ENCODE peak calls at places on chromosome 15, in six cellular contexts. N, Z, B, J, U and H are unnamed samples.

GRCh38 chr15:64459382-64459781 is 996 bp upstream of the ZNF609 start:
- DNase-seq in N (no peak), U (no peak), Z (no peak), B (no peak), J (no peak), H (no peak)

GRCh38 chr15:69074011-69074842 is 59.7 kb downstream of the NOX5 start:
- DNase-seq in B (peak), N (peak), J (peak), Z (peak), U (peak), H (peak)

GRCh38 chr15:45242289-45242688 is 9.7 kb upstream of the SLC28A2 start:
- DNase-seq in B (peak), Z (peak), U (no peak), N (no peak), J (peak), H (no peak)

GRCh38 chr15:52331490-52332240 is 36.1 kb upstream of the MYO5C start:
- DNase-seq in B (peak), Z (peak), U (peak), J (no peak), N (no peak), H (peak)

GRCh38 chr15:69118089-69118488 is 42.3 kb upstream of the GLCE start:
- DNase-seq in B (no peak), N (no peak), Z (no peak), U (no peak), J (no peak), H (no peak)

GRCh38 chr15:59746777-59747176 is 57.7 kb upstream of the BNIP2 start:
- DNase-seq in B (no peak), J (no peak), N (no peak), U (no peak), Z (no peak), H (no peak)

GRCh38 chr15:70002897-70003296 is 94.8 kb downstream of the TLE3 start:
- DNase-seq in Z (no peak), J (no peak), N (no peak), U (no peak), B (no peak), H (no peak)

GRCh38 chr15:85691350-85692240 is 103.1 kb downstream of the KLHL25 start:
- DNase-seq in N (no peak), J (no peak), B (no peak), Z (no peak), U (no peak), H (no peak)

GRCh38 chr15:95557226-95558046 is 773.1 kb upstream of the NR2F2 start:
- DNase-seq in J (peak), Z (peak), N (no peak), B (peak), U (peak), H (peak)

GRCh38 chr15:58246041-58246440 is 107.9 kb downstream of the AQP9 start:
- DNase-seq in U (no peak), J (no peak), B (no peak), N (no peak), Z (no peak), H (no peak)

GRCh38 chr15:80818996-80819395 is 39.8 kb downstream of the CEMIP start:
- DNase-seq in U (no peak), N (no peak), B (no peak), Z (no peak), J (no peak), H (no peak)

GRCh38 chr15:56765252-56765651 is 31.9 kb upstream of the ZNF280D start:
- DNase-seq in Z (peak), N (no peak), J (no peak), B (peak), U (no peak), H (no peak)

GRCh38 chr15:27671794-27672438 is 427.2 kb downstream of the OCA2 start:
- DNase-seq in Z (no peak), U (no peak), B (no peak), N (no peak), J (no peak), H (no peak)

GRCh38 chr15:42832577-42832976 is 88.0 kb downstream of the TTBK2 start:
- DNase-seq in N (no peak), Z (peak), J (no peak), B (peak), U (peak), H (no peak)

GRCh38 chr15:82100116-82100795 is 54.4 kb upstream of the MEX3B start:
- DNase-seq in U (no peak), N (no peak), J (no peak), Z (peak), B (peak), H (no peak)

GRCh38 chr15:43463542-43463941 is 29.4 kb downstream of the TP53BP1 start:
- DNase-seq in U (no peak), N (no peak), B (no peak), J (no peak), Z (peak), H (no peak)

GRCh38 chr15:38690221-38690620 is 125.6 kb upstream of the RASGRP1 start:
- DNase-seq in B (no peak), N (no peak), Z (no peak), J (no peak), U (no peak), H (no peak)

GRCh38 chr15:71683401-71684274 is 126.7 kb upstream of the NR2E3 start:
- DNase-seq in B (no peak), Z (no peak), U (no peak), J (no peak), N (no peak), H (no peak)

GRCh38 chr15:101022306-101022705 is 103.1 kb downstream of the LRRK1 start:
- DNase-seq in Z (no peak), U (no peak), N (peak), J (no peak), B (no peak), H (no peak)

GRCh38 chr15:89330119-89330518 is 4.5 kb downstream of the POLG start:
- DNase-seq in J (no peak), Z (no peak), N (no peak), U (no peak), B (no peak), H (no peak)
- H3K4me3 ChIP-seq in J (no peak), Z (no peak), N (no peak), U (no peak), B (no peak), H (no peak)

GRCh38 chr15:67068724-67069400 is 3.5 kb downstream of the SMAD3 start:
- DNase-seq in Z (peak), U (no peak), B (no peak), N (no peak), J (peak), H (no peak)
- H3K4me3 ChIP-seq in Z (peak), U (peak), B (peak), N (no peak), J (peak), H (peak)

DNA sequence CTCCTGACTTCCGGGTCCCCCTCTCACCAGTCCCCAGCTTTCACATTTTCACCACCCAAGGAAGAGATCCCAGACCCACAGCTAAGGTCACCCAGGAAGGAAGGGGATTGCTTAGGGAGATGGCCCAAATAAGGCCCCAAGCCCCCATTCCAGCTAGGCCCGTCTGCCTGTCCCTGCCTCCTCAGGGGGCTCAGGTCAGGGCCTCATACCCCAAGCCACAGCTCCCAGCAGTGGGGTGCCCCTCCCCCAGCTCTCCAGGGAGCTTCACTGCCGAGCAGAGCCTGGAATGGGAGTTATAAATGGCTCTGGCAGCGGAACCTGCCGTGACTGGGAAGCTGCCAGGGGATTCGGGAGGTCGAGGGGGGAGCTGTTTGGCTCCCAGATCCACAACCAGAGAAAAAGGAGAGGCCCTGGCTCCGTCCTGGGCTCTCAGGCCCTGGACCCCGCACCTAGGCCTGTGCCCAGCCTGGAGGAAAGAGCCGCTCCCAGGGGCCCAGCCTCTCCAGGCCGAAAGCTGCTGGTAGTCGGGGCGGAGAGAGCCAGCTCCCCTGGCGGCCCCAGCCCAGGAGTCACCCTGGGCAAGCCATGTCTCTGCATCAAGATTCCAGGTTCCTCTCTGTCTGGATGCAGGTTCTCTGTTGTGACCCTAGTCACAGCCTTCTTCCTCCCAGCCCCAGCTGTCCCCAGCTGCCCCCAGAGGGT is 550 bp downstream of the CCDC9B start:
- DNase-seq in Z (peak), N (peak), B (no peak), U (no peak), J (no peak), H (no peak)
- H3K4me3 ChIP-seq in Z (peak), N (no peak), B (peak), U (peak), J (peak), H (peak)

GRCh38 chr15:67100808-67101581 is 35.6 kb downstream of the SMAD3 start:
- DNase-seq in Z (no peak), B (no peak), J (no peak), U (no peak), N (no peak), H (no peak)

GRCh38 chr15:67103869-67104268 is 38.5 kb downstream of the SMAD3 start:
- DNase-seq in Z (no peak), B (no peak), J (no peak), U (no peak), N (no peak), H (no peak)

GRCh38 chr15:67103021-67103420 is 37.6 kb downstream of the SMAD3 start:
- DNase-seq in Z (no peak), U (no peak), J (no peak), B (no peak), N (no peak), H (no peak)

GRCh38 chr15:67103432-67103831 is 38.0 kb downstream of the SMAD3 start:
- DNase-seq in Z (no peak), B (no peak), J (no peak), N (no peak), U (no peak), H (no peak)

GRCh38 chr15:67101981-67102929 is 36.9 kb downstream of the SMAD3 start:
- DNase-seq in Z (peak), B (peak), J (peak), U (no peak), N (no peak), H (no peak)
- H3K4me3 ChIP-seq in Z (no peak), B (no peak), J (no peak), U (no peak), N (no peak), H (no peak)

GRCh38 chr15:74373056-74373650 is 5.7 kb upstream of the CYP11A1 start:
- DNase-seq in Z (no peak), J (no peak), N (no peak), U (no peak), B (no peak), H (no peak)
- H3K4me3 ChIP-seq in Z (no peak), J (no peak), N (peak), U (peak), B (no peak), H (no peak)